ENCODE peak calls at places on chromosomes 12 and 14, in five cellular contexts. N is right cardiac atrium, R is spleen, P is fibroblast of lung, E is tibial artery. K is an unnamed sample.

GRCh38 chr12:122003646-122004611 is 17.8 kb upstream of the BCL7A start:
- DNase-seq in E (no peak), R (peak; percentile 89), P (no peak), N (no peak), K (peak; percentile 56)

GRCh38 chr12:1918081-1918874 is at the start of gene CACNA2D4:
- DNase-seq in E (no peak), R (peak; percentile 82), N (peak; percentile 38), P (no peak), K (no peak)

GRCh38 chr12:63292476-63293228 is 141.7 kb upstream of the AVPR1A start:
- DNase-seq in E (no peak), N (no peak), P (no peak), R (no peak), K (no peak)

GRCh38 chr12:105083041-105083440 is 1.2 kb downstream of the ALDH1L2 start:
- DNase-seq in E (no peak), R (no peak), N (no peak), P (peak; percentile 17), K (no peak)

GRCh38 chr14:64720190-64720589 is 16.0 kb downstream of the PLEKHG3 start:
- DNase-seq in E (no peak), R (no peak), P (peak; percentile 30), N (no peak), K (no peak)

GRCh38 chr12:121975029-121975428 is 46.7 kb upstream of the BCL7A start:
- DNase-seq in P (no peak), N (no peak), E (no peak), R (no peak), K (no peak)

GRCh38 chr12:49505672-49506071 is 33.2 kb upstream of the KCNH3 start:
- DNase-seq in N (no peak), E (no peak), R (no peak), P (peak; percentile 39), K (no peak)

GRCh38 chr12:80443974-80444666 is at the start of gene PTPRQ:
- DNase-seq in N (no peak), R (no peak), P (peak; percentile 67), E (no peak), K (no peak)

GRCh38 chr12:114400925-114401324 is 5.0 kb downstream of the TBX5 start:
- DNase-seq in R (no peak), P (peak; percentile 94), N (peak; percentile 87), E (no peak), K (no peak)
- H3K4me3 ChIP-seq in R (no peak overlapping the region), P (peak overlapping the region; percentile 70), N (peak overlapping the region; percentile 83), E (no peak overlapping the region), K (no peak overlapping the region)

GRCh38 chr12:76420221-76420620 is 72.0 kb upstream of the BBS10 start:
- DNase-seq in P (no peak), E (no peak), R (no peak), N (no peak), K (no peak)

GRCh38 chr12:76422878-76423438 is 74.7 kb upstream of the BBS10 start:
- DNase-seq in E (no peak), P (peak; percentile 77), N (no peak), R (no peak), K (no peak)

GRCh38 chr12:76422154-76422877 is 74.1 kb upstream of the BBS10 start:
- DNase-seq in R (no peak), P (peak; percentile 17), N (no peak), E (no peak), K (no peak)

GRCh38 chr12:76413121-76413520 is 64.9 kb upstream of the BBS10 start:
- DNase-seq in N (no peak), E (no peak), R (no peak), P (no peak), K (no peak)

DNA sequence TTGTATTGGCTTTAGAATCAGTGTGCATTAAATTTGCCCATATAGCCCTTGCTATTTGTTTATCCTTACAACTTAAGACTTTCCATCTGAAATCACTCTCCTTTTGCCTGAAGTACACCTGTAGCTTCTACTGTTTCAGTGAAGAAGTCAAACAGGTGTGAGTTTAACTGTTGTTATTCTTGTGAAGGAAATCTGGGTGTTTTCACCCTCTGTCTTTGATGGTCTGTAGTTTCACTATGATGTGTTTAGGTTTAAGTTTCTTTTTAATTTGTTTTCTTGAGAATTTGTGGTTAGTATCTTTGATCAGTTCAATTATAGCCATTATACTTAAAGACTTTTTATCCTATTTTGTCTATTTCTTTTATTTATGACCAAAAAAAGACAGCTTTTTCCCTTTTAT is 68.9 kb upstream of the BBS10 start:
- DNase-seq in N (no peak), R (no peak), E (no peak), P (no peak), K (no peak)
- H3K27ac ChIP-seq in N (no peak overlapping the region), R (no peak overlapping the region), E (no peak overlapping the region), P (no peak overlapping the region), K (no peak overlapping the region)

GRCh38 chr14:63474844-63475243 is 68.3 kb downstream of the PPP2R5E start:
- DNase-seq in N (no peak), R (no peak), P (no peak), E (no peak), K (no peak)

GRCh38 chr14:63478024-63478423 is 65.2 kb downstream of the PPP2R5E start:
- DNase-seq in N (no peak), P (no peak), R (no peak), E (no peak), K (no peak)

GRCh38 chr14:63473194-63473788 is 69.9 kb downstream of the PPP2R5E start:
- DNase-seq in E (no peak), P (peak; percentile 49), N (no peak), R (no peak), K (no peak)

GRCh38 chr14:63478437-63478852 is 64.7 kb downstream of the PPP2R5E start:
- DNase-seq in E (no peak), N (no peak), R (no peak), P (no peak), K (no peak)

DNA sequence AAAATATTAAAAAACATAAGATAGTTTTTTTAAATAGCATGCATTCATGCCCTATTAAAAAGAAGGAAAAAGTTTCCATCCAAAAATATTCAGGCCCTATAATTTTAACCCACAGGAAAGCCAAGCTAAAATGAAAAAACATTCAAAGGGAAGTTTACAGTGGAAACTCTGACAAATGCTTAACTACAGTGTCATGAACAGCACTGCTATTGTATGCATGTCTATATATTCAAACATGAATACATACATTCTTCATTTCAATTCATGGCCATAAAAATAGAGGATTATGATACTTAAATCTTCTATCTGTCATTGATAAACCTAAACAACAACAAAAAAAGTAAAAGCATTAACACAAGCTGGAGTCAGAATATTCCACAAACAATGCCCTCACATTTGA is 67.4 kb downstream of the PPP2R5E start:
- DNase-seq in P (no peak), R (no peak), N (no peak), E (no peak), K (no peak)
- H3K4me1 ChIP-seq in P (peaks cover 8% of the 10 kb centered on the region), R (peaks cover 24% of the 10 kb centered on the region), N (peaks cover 5% of the 10 kb centered on the region), E (peaks cover 9% of the 10 kb centered on the region), K (peaks cover 3% of the 10 kb centered on the region)

GRCh38 chr14:76022991-76023390 is 37.4 kb downstream of the IFT43 start:
- DNase-seq in E (no peak), P (no peak), N (no peak), R (no peak), K (no peak)

GRCh38 chr14:76024211-76024907 is 38.8 kb downstream of the IFT43 start:
- DNase-seq in P (no peak), N (no peak), R (no peak), E (no peak), K (no peak)

GRCh38 chr14:76019676-76020075 is 34.1 kb downstream of the IFT43 start:
- DNase-seq in P (no peak), N (no peak), R (no peak), E (no peak), K (no peak)

GRCh38 chr14:76023757-76024156 is 38.2 kb downstream of the IFT43 start:
- DNase-seq in R (no peak), N (no peak), P (no peak), E (no peak), K (no peak)
- H3K4me3 ChIP-seq in R (no peak overlapping the region), N (no peak overlapping the region), P (no peak overlapping the region), E (no peak overlapping the region), K (no peak overlapping the region)

K was measured in kidney.